ENCODE peak calls at places on chromosomes 2 and 18, in ten cellular contexts. Z, M, R, U, N, J, S, X, D and F are unnamed samples.

GRCh38 chr2:177812713-177813396 is 259.7 kb downstream of the PDE11A start:
- DNase-seq in Z (no peak), M (no peak), R (no peak), U (no peak), N (no peak), J (no peak), S (no peak), X (no peak), D (no peak), F (no peak)

GRCh38 chr2:102063948-102064678 is 72.4 kb downstream of the IL1R2 start:
- DNase-seq in Z (peak), M (peak), R (peak), U (no peak), N (no peak), J (peak), S (no peak), X (peak), D (peak), F (peak)

GRCh38 chr2:174282449-174282848 is 34.1 kb upstream of the OLA1 start:
- DNase-seq in Z (no peak), M (no peak), R (no peak), U (no peak), N (no peak), J (no peak), S (no peak), X (no peak), D (no peak), F (no peak)

GRCh38 chr2:160394153-160394552 is 99.5 kb downstream of the RBMS1 start:
- DNase-seq in Z (no peak), M (no peak), R (no peak), U (no peak), N (peak), J (no peak), S (no peak), X (no peak), D (no peak), F (no peak)

GRCh38 chr2:75632091-75632704 is 14.4 kb upstream of the MRPL19 start:
- DNase-seq in Z (peak), M (peak), R (no peak), U (no peak), N (no peak), J (no peak), S (no peak), X (no peak), D (no peak), F (peak)

GRCh38 chr2:170425291-170425751 is 247.4 kb downstream of the MYO3B start:
- DNase-seq in Z (peak), M (peak), R (no peak), U (no peak), N (no peak), J (no peak), S (no peak), X (no peak), D (no peak), F (peak)

GRCh38 chr2:171407030-171407707 is 26.6 kb downstream of the METTL8 start:
- DNase-seq in Z (no peak), M (no peak), R (no peak), U (no peak), N (no peak), J (no peak), S (no peak), X (no peak), D (no peak), F (no peak)

GRCh38 chr2:207035855-207036254 is 96.5 kb downstream of the CPO start:
- DNase-seq in Z (peak), M (no peak), R (no peak), U (no peak), N (no peak), J (no peak), S (no peak), X (no peak), D (no peak), F (peak)

GRCh38 chr2:238101891-238102841 is 2.0 kb downstream of the ESPNL start:
- DNase-seq in Z (no peak), M (no peak), R (no peak), U (no peak), N (no peak), J (peak), S (no peak), X (no peak), D (no peak), F (no peak)

GRCh38 chr18:12631831-12632477 is 26.0 kb downstream of the SPIRE1 start:
- DNase-seq in Z (no peak), M (no peak), R (no peak), U (no peak), N (no peak), J (no peak), S (no peak), X (no peak), D (no peak), F (no peak)

GRCh38 chr18:68150976-68151375 is 563.9 kb downstream of the TMX3 start:
- DNase-seq in Z (no peak), M (no peak), R (no peak), U (no peak), N (no peak), J (no peak), S (no peak), X (no peak), D (no peak), F (no peak)

GRCh38 chr2:223414646-223415045 is 187.5 kb downstream of the SCG2 start:
- DNase-seq in Z (peak), M (peak), R (no peak), U (no peak), N (no peak), J (peak), S (no peak), X (peak), D (peak), F (peak)

GRCh38 chr18:40094441-40094840 is 1860.6 kb upstream of the PIK3C3 start:
- DNase-seq in Z (peak), M (no peak), R (no peak), U (no peak), N (no peak), J (no peak), S (no peak), X (no peak), D (no peak), F (no peak)

GRCh38 chr2:39119732-39120520 is 925 bp downstream of the SOS1 start:
- DNase-seq in Z (peak), M (peak), R (no peak), U (peak), N (peak), J (peak), S (peak), X (peak), D (no peak), F (peak)

GRCh38 chr18:50192903-50193795 is 1.8 kb downstream of the MYO5B start:
- DNase-seq in Z (no peak), M (no peak), R (no peak), U (no peak), N (no peak), J (no peak), S (no peak), X (no peak), D (no peak), F (no peak)

GRCh38 chr2:129458006-129458405 is 521.5 kb upstream of the RAB6C start:
- DNase-seq in Z (no peak), M (no peak), R (no peak), U (no peak), N (no peak), J (no peak), S (no peak), X (no peak), D (no peak), F (no peak)

GRCh38 chr2:54657664-54658083 is 65.8 kb upstream of the EML6 start:
- DNase-seq in Z (peak), M (no peak), R (no peak), U (peak), N (peak), J (peak), S (no peak), X (peak), D (no peak), F (peak)